ENCODE peak calls at places on chromosomes 1 and 21, in nine cellular contexts. V, J, L, M, R, A, X, C and D are unnamed samples.

GRCh38 chr1:2230781-2231666 is 2.9 kb downstream of the SKI start:
- DNase-seq in V (no peak), A (peak), X (no peak), R (no peak), M (no peak), J (peak), L (no peak), C (peak), D (no peak)

GRCh38 chr1:221994274-221994698 is 252.4 kb upstream of the DUSP10 start:
- DNase-seq in A (no peak), X (peak), R (no peak), M (no peak), V (no peak), J (no peak), C (peak), L (no peak), D (no peak)

GRCh38 chr1:29519733-29520132 is 283.4 kb downstream of the PTPRU start:
- DNase-seq in V (peak), R (no peak), L (peak), C (no peak), X (no peak), J (no peak), M (peak), A (peak), D (no peak)

GRCh38 chr1:112818990-112819689 is 104.0 kb upstream of the PPM1J start:
- DNase-seq in X (peak), V (no peak), M (no peak), A (no peak), L (no peak), C (peak), J (no peak), R (no peak), D (no peak)

GRCh38 chr1:111274653-111275052 is 16.0 kb upstream of the CHIA start:
- DNase-seq in R (no peak), X (no peak), A (no peak), C (no peak), M (no peak), V (no peak), J (no peak), L (no peak), D (no peak)

GRCh38 chr1:30984167-30984870 is 75.8 kb upstream of the SDC3 start:
- DNase-seq in A (no peak), R (no peak), J (no peak), M (no peak), C (no peak), X (no peak), V (no peak), L (no peak), D (no peak)

GRCh38 chr1:212640223-212640885 is 31.8 kb downstream of the ATF3 start:
- DNase-seq in A (no peak), R (no peak), V (no peak), J (no peak), L (no peak), C (no peak), X (no peak), M (no peak), D (no peak)

GRCh38 chr1:200364831-200365230 is 45.0 kb downstream of the ZNF281 start:
- DNase-seq in J (peak), M (no peak), L (peak), X (no peak), C (peak), A (no peak), V (peak), R (no peak), D (no peak)

GRCh38 chr1:226529891-226530290 is 18.7 kb upstream of the STUM start:
- DNase-seq in A (no peak), C (no peak), X (no peak), V (no peak), L (no peak), R (no peak), M (no peak), J (no peak), D (no peak)

GRCh38 chr1:240385985-240386978 is 225.7 kb downstream of the GREM2 start:
- DNase-seq in R (peak), M (no peak), A (no peak), C (peak), L (no peak), J (no peak), V (no peak), X (peak), D (no peak)

GRCh38 chr1:223708001-223708359 is 4.4 kb upstream of the CAPN2 start:
- DNase-seq in C (no peak), A (no peak), L (no peak), V (no peak), M (no peak), X (no peak), J (no peak), R (no peak), D (no peak)

GRCh38 chr1:31678681-31679080 is 25.1 kb downstream of the COL16A1 start:
- DNase-seq in M (no peak), C (no peak), J (no peak), V (no peak), R (no peak), A (no peak), X (no peak), L (no peak), D (no peak)

GRCh38 chr21:42695324-42696025 is 42.1 kb downstream of the PDE9A start:
- DNase-seq in M (no peak), C (peak), X (no peak), R (no peak), L (no peak), V (no peak), J (no peak), A (no peak), D (no peak)

GRCh38 chr21:41751621-41752020 is 15.2 kb downstream of the RIPK4 start:
- DNase-seq in C (no peak), A (no peak), M (no peak), R (peak), X (no peak), J (no peak), V (no peak), L (no peak), D (no peak)

GRCh38 chr1:219488275-219488674 is 124.6 kb downstream of the ZC3H11B start:
- DNase-seq in X (no peak), L (no peak), J (no peak), M (no peak), A (no peak), V (no peak), C (no peak), R (no peak), D (no peak)

GRCh38 chr1:112423207-112423606 is 27.2 kb downstream of the CTTNBP2NL start:
- DNase-seq in M (no peak), J (no peak), V (no peak), X (no peak), C (no peak), L (no peak), A (no peak), R (no peak), D (no peak)

GRCh38 chr1:206117151-206117948 is at the start of gene AVPR1B:
- DNase-seq in J (peak), X (peak), A (no peak), R (peak), M (peak), C (peak), V (peak), L (peak), D (peak)

GRCh38 chr1:25523512-25523911 is 19.9 kb upstream of the LDLRAP1 start:
- DNase-seq in M (no peak), J (peak), C (peak), R (no peak), V (no peak), L (peak), A (no peak), X (peak), D (no peak)

GRCh38 chr1:167904641-167905040 is 9.3 kb downstream of the ADCY10 start:
- DNase-seq in V (no peak), C (peak), A (no peak), L (no peak), M (no peak), R (no peak), J (no peak), X (peak), D (no peak)

GRCh38 chr1:230588323-230588746 is 53.9 kb upstream of the COG2 start:
- DNase-seq in V (no peak), R (no peak), M (no peak), C (no peak), L (no peak), J (no peak), X (no peak), A (no peak), D (no peak)

GRCh38 chr21:26194811-26195251 is 24.3 kb upstream of the APP start:
- DNase-seq in X (no peak), A (no peak), C (peak), R (no peak), M (no peak), J (no peak), L (no peak), V (no peak), D (no peak)

GRCh38 chr21:26194326-26194725 is 23.8 kb upstream of the APP start:
- DNase-seq in R (no peak), L (no peak), M (no peak), A (no peak), V (no peak), X (no peak), C (peak), J (no peak), D (no peak)

DNA sequence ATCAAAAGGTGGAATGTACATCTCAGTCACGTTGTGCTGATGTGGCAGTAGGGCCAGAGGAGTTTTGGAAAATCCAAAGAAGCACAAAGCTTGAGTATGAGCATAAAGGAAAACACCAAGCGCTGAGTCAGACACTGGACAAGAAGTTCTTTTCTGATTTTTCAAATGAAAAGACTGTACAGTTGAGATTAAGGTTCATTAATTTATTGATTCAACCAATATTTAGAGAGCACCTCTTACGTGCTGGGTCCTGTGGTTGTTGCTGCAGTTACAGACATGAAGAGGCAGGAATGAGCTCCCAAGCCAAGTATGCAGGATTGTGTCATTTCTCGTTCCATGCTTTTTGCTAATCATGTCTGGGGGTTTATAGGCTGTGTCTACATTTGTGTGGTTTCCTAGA is 28.9 kb upstream of the APP start:
- DNase-seq in X (no peak), M (no peak), R (peak), V (no peak), L (no peak), C (peak), J (no peak), A (no peak), D (no peak)
- TF ChIP-seq CTCF in X (no peak), M (no peak), R (no peak), V (no peak), L (no peak), C (no peak), J (no peak), A (no peak), D (no peak)

DNA sequence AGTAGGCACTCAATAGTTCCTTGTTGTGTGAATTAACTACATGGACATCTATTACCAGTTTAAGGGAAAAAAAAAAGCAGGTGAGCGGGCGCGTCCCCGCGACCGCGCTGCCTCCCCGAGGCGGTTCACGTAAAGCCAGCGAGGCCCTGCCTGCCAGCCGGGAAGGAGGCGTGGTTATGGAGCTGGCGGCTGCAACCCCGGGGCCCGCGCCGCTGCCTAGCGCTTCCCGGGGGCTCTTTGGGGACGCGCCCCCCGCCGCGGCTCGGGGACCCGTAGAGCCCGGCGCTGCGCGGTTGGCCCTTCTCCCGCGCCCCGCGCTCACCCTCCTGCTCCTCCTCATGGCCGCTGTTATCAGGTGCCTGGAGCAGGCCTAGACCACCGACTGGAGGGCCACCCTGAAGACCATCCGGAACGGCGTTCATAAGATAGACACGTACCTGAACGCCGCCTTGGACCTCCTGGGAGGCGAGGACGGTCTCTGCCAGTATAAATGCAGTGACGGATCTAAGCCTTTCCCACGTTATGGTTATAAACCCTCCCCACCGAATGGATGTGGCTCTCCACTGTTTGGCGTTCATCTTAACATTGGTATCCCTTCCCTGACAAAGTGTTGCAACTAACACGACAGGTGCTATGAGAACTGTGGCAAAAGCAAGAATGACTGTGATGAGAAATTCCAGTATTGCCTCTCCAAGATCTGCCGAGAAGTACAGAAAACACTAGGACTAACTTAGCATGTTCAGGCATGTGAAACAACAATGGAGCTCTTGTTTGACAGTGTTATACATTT is 2.6 kb upstream of the CC2D1B start:
- DNase-seq in C (peak), J (peak), R (peak), X (peak), A (peak), M (peak), L (peak), V (peak), D (peak)
- TF ChIP-seq CTCF in C (peak), J (peak), R (peak), X (peak), A (no peak), M (peak), L (no peak), V (peak), D (no peak)

DNA sequence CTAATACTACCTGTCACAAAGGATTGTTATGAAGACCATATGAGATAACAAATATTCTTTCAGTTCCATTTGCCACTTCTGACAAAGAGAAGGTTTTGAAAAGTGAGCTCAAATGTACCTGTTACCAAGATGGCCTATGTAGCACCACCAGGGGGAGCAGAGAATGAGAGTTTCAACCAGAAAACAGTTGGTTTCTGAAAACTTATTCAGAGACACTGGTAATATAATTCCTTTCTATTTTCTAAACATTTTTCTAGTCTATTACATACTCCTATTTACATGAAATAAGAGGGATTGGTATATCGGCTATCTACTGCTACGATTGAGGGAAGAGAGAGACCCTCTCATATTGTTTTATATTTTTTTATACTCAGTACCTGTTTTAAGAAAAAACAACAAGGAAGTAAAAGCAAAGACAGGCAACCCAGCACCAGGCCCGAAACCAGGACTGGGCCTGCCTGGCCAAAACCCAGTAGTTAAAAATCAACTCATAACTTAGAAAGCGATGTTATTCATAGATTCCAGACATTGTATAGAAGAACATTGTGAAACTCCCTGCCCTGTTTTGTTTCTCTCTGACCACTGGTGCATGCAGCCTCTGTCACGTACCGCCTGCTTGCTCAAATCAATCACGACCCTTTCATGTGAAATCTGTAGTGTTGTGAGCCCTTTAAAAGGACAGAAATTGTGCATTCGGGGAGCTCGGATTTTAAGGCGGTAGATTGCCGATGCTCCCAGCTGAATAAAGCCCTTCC is 48.3 kb downstream of the IL23R start:
- DNase-seq in V (no peak), A (no peak), L (peak), X (peak), C (peak), M (no peak), R (peak), J (peak), D (no peak)
- TF ChIP-seq CTCF in V (peak), A (peak), L (no peak), X (peak), C (peak), M (peak), R (peak), J (peak), D (no peak)

DNA sequence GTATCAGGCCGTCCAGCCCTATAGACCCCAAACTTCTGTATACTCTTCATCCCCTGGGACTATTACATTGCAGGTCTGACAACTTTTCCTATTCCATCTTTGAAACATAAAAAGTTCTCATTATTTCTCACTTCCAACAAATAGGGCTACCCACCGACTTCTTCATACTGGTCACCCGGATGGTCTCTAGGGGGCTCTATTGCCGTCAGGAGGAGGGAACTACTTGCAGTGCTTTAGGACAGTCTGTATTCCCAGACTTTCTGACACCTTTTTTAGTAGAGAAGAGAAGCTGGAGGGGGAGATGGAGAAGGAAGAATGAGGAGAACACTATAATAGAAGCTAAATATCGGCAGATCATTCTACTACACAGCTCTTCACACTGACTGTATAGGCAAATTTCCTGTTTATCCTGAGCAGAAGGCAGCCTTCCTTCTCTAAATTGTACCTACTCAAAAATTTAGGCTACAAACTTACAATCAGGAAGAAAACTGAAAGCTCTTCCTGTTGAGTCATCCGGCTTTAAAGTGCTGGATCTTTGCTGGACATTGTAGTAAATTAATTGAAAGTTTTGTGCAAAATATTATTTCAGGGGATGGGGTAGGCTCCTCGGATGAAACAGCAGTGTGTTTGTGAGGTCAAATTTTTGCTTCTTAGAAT is 54.6 kb downstream of the CDC7 start:
- DNase-seq in M (no peak), L (peak), J (peak), V (no peak), A (no peak), R (peak), X (no peak), C (peak), D (no peak)
- TF ChIP-seq CTCF in M (peak), L (no peak), J (peak), V (peak), A (peak), R (no peak), X (peak), C (no peak), D (no peak)

GRCh38 chr1:107473065-107473464 is 332.2 kb downstream of the NTNG1 start:
- DNase-seq in X (no peak), A (no peak), V (no peak), L (no peak), M (no peak), C (no peak), R (no peak), J (no peak), D (no peak)

GRCh38 chr1:107474877-107475612 is 334.2 kb downstream of the NTNG1 start:
- DNase-seq in J (no peak), V (no peak), L (no peak), M (no peak), A (no peak), X (no peak), R (no peak), C (no peak), D (no peak)

GRCh38 chr1:107480548-107480947 is 339.7 kb downstream of the NTNG1 start:
- DNase-seq in R (no peak), J (no peak), X (no peak), M (no peak), A (peak), L (no peak), V (no peak), C (no peak), D (peak)

GRCh38 chr1:107479865-107480264 is 339.0 kb downstream of the NTNG1 start:
- DNase-seq in L (no peak), J (no peak), V (no peak), X (no peak), R (no peak), M (no peak), A (no peak), C (no peak), D (no peak)

DNA sequence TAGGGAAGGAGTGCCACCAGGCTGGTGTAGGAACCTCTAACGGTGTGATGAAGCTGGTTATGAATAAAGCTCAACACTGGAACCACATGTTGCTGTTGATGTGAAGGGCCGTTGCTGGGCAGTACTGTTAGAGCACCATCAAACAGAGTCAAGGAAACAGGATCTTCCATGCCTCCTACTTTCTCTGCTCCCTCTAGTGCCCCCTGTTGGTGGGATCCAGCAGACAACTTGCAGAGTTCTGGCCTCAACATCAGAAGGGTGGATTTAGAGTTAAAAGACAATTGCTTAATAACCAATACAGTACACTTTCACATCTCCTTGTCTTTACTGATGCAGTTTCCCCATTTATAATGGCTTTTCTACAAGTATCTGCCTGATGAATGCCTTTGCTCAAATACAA is 336.4 kb downstream of the NTNG1 start:
- DNase-seq in X (no peak), J (peak), R (no peak), V (peak), L (peak), M (no peak), A (no peak), C (no peak), D (no peak)
- TF ChIP-seq CTCF in X (peak), J (peak), R (no peak), V (peak), L (peak), M (peak), A (no peak), C (no peak), D (no peak)